ENCODE peak calls at places on chromosomes 7 and 10, in five cellular contexts. One of them, this sample, is unnamed.

GRCh38 chr10:7333995-7334964 is 76.6 kb downstream of the SFMBT2 start:
- DNase-seq in HFF-Myc: no peak
- DNase-seq in A549: no peak
- DNase-seq in AG04450: no peak
- DNase-seq in GM12865: no peak
- DNase-seq in this sample: no peak

GRCh38 chr10:127834221-127834620 is 58.5 kb downstream of the CLRN3 start:
- DNase-seq in HFF-Myc: no peak
- DNase-seq in A549: no peak
- DNase-seq in AG04450: no peak
- DNase-seq in GM12865: no peak
- DNase-seq in this sample: no peak

GRCh38 chr7:137718360-137718759 is 128.4 kb downstream of the DGKI start:
- DNase-seq in HFF-Myc: no peak
- DNase-seq in A549: no peak
- DNase-seq in AG04450: no peak
- DNase-seq in GM12865: no peak
- DNase-seq in this sample: no peak

GRCh38 chr10:131081786-131082185 is 229.7 kb downstream of the TCERG1L start:
- DNase-seq in HFF-Myc: no peak
- DNase-seq in A549: no peak
- DNase-seq in AG04450: no peak
- DNase-seq in GM12865: no peak
- DNase-seq in this sample: no peak

GRCh38 chr10:131726460-131726861 is 174.3 kb upstream of the PPP2R2D start:
- DNase-seq in HFF-Myc: no peak
- DNase-seq in A549: no peak
- DNase-seq in AG04450: no peak
- DNase-seq in GM12865: no peak
- DNase-seq in this sample: peak

GRCh38 chr7:141884544-141885227 is 31.5 kb upstream of the OR9A4 start:
- DNase-seq in HFF-Myc: no peak
- DNase-seq in A549: no peak
- DNase-seq in AG04450: no peak
- DNase-seq in GM12865: peak
- DNase-seq in this sample: no peak

GRCh38 chr10:84701321-84701720 is 372.9 kb downstream of the CCSER2 start:
- DNase-seq in HFF-Myc: no peak
- DNase-seq in A549: no peak
- DNase-seq in AG04450: no peak
- DNase-seq in GM12865: no peak
- DNase-seq in this sample: no peak

GRCh38 chr7:101200862-101201599 is at the start of gene MOGAT3:
- DNase-seq in HFF-Myc: no peak
- DNase-seq in A549: no peak
- DNase-seq in AG04450: no peak
- DNase-seq in GM12865: no peak
- DNase-seq in this sample: no peak

GRCh38 chr7:134873253-134873652 is 93.8 kb downstream of the CALD1 start:
- DNase-seq in HFF-Myc: no peak
- DNase-seq in A549: no peak
- DNase-seq in AG04450: no peak
- DNase-seq in GM12865: no peak
- DNase-seq in this sample: no peak

GRCh38 chr7:149624006-149624405 is 126.4 kb upstream of the ZNF746 start:
- DNase-seq in HFF-Myc: no peak
- DNase-seq in A549: peak
- DNase-seq in AG04450: no peak
- DNase-seq in GM12865: peak
- DNase-seq in this sample: no peak

GRCh38 chr10:15879058-15879457 is 18.8 kb upstream of the MINDY3 start:
- DNase-seq in HFF-Myc: no peak
- DNase-seq in A549: peak
- DNase-seq in AG04450: no peak
- DNase-seq in GM12865: peak
- DNase-seq in this sample: no peak

GRCh38 chr7:13097508-13097907 is 410.1 kb downstream of the ARL4A start:
- DNase-seq in HFF-Myc: no peak
- DNase-seq in A549: no peak
- DNase-seq in AG04450: no peak
- DNase-seq in GM12865: no peak
- DNase-seq in this sample: no peak

GRCh38 chr10:31599626-31600504 is 280.8 kb downstream of the ZEB1 start:
- DNase-seq in HFF-Myc: no peak
- DNase-seq in A549: no peak
- DNase-seq in AG04450: no peak
- DNase-seq in GM12865: no peak
- DNase-seq in this sample: no peak

GRCh38 chr10:43905502-43906236 is 257.0 kb upstream of the ZNF32 start:
- DNase-seq in HFF-Myc: no peak
- DNase-seq in A549: no peak
- DNase-seq in AG04450: no peak
- DNase-seq in GM12865: no peak
- DNase-seq in this sample: no peak

GRCh38 chr10:63922714-63923317 is 401.6 kb downstream of the REEP3 start:
- DNase-seq in HFF-Myc: no peak
- DNase-seq in A549: no peak
- DNase-seq in AG04450: no peak
- DNase-seq in GM12865: no peak
- DNase-seq in this sample: no peak

GRCh38 chr10:121751191-121751760 is 153.0 kb upstream of the FGFR2 start:
- DNase-seq in HFF-Myc: no peak
- DNase-seq in A549: no peak
- DNase-seq in AG04450: no peak
- DNase-seq in GM12865: no peak
- DNase-seq in this sample: no peak

GRCh38 chr10:18615618-18616017 is 35.8 kb downstream of the NSUN6 start:
- DNase-seq in HFF-Myc: no peak
- DNase-seq in A549: no peak
- DNase-seq in AG04450: no peak
- DNase-seq in GM12865: no peak
- DNase-seq in this sample: no peak

GRCh38 chr7:23335621-23336020 is 36.5 kb downstream of the MALSU1 start:
- DNase-seq in HFF-Myc: no peak
- DNase-seq in A549: no peak
- DNase-seq in AG04450: no peak
- DNase-seq in GM12865: no peak
- DNase-seq in this sample: no peak

GRCh38 chr7:134174797-134175261 is 47.7 kb downstream of the LRGUK start:
- DNase-seq in HFF-Myc: peak
- DNase-seq in A549: peak
- DNase-seq in AG04450: peak
- DNase-seq in GM12865: peak
- DNase-seq in this sample: peak

GRCh38 chr7:37549542-37549941 is 100.9 kb upstream of the ELMO1 start:
- DNase-seq in HFF-Myc: no peak
- DNase-seq in A549: no peak
- DNase-seq in AG04450: no peak
- DNase-seq in GM12865: no peak
- DNase-seq in this sample: no peak

GRCh38 chr10:15433850-15434537 is 62.9 kb upstream of the FAM171A1 start:
- DNase-seq in HFF-Myc: peak
- DNase-seq in A549: peak
- DNase-seq in AG04450: peak
- DNase-seq in GM12865: peak
- DNase-seq in this sample: no peak

GRCh38 chr10:97399843-97400545 is 1.1 kb downstream of the RRP12 start:
- DNase-seq in HFF-Myc: no peak
- DNase-seq in A549: peak
- DNase-seq in AG04450: peak
- DNase-seq in GM12865: peak
- DNase-seq in this sample: no peak

GRCh38 chr7:731440-732085 is 4.5 kb upstream of the PRKAR1B start:
- DNase-seq in HFF-Myc: no peak
- DNase-seq in A549: no peak
- DNase-seq in AG04450: no peak
- DNase-seq in GM12865: no peak
- DNase-seq in this sample: no peak

GRCh38 chr10:35386594-35387174 is 50.4 kb downstream of the CCNY start:
- DNase-seq in HFF-Myc: no peak
- DNase-seq in A549: no peak
- DNase-seq in AG04450: no peak
- DNase-seq in GM12865: no peak
- DNase-seq in this sample: no peak

GRCh38 chr10:97686301-97686961 is 610 bp downstream of the AVPI1 start:
- DNase-seq in HFF-Myc: no peak
- DNase-seq in A549: peak
- DNase-seq in AG04450: no peak
- DNase-seq in GM12865: peak
- DNase-seq in this sample: no peak

GRCh38 chr7:73329861-73330581 is 2.1 kb downstream of the FKBP6 start:
- DNase-seq in HFF-Myc: no peak
- DNase-seq in A549: no peak
- DNase-seq in AG04450: peak
- DNase-seq in GM12865: no peak
- DNase-seq in this sample: no peak

GRCh38 chr10:133071801-133072595 is 15.7 kb upstream of the ADGRA1 start:
- DNase-seq in HFF-Myc: no peak
- DNase-seq in A549: no peak
- DNase-seq in AG04450: no peak
- DNase-seq in GM12865: no peak
- DNase-seq in this sample: no peak

GRCh38 chr10:112532053-112532658 is 85.1 kb downstream of the VTI1A start:
- DNase-seq in HFF-Myc: no peak
- DNase-seq in A549: no peak
- DNase-seq in AG04450: no peak
- DNase-seq in GM12865: peak
- DNase-seq in this sample: no peak

GRCh38 chr7:123665157-123665556 is 9.5 kb downstream of the LMOD2 start:
- DNase-seq in HFF-Myc: no peak
- DNase-seq in A549: no peak
- DNase-seq in AG04450: no peak
- DNase-seq in GM12865: no peak
- DNase-seq in this sample: no peak

GRCh38 chr10:50511512-50512213 is 112.1 kb downstream of the SGMS1 start:
- DNase-seq in HFF-Myc: no peak
- DNase-seq in A549: peak
- DNase-seq in AG04450: no peak
- DNase-seq in GM12865: peak
- DNase-seq in this sample: no peak

DNA sequence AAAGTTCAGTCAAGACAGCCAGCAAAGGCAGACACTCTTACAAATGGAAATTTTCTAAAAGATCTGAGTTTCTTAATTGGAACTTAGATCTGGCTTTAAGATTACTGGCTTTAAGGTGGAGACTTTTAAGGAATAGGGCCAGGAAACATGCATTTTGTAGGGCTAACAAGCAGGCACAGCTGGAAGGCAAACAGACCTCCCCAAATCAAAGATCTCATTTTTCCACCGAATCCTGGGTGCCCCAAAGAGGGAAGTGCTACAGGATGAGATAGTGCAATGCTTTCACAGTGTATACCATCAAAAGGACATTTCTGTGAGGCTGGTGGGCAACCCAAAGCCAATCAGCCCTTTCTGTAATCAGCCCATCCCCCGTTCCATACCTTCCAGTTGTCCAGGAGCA is 27.4 kb downstream of the MRPL32 start:
- DNase-seq in HFF-Myc: no peak
- DNase-seq in A549: no peak
- DNase-seq in AG04450: no peak
- DNase-seq in GM12865: no peak
- DNase-seq in this sample: no peak
- H3K4me3 ChIP-seq in HFF-Myc: no peak
- H3K4me3 ChIP-seq in A549: no peak
- H3K4me3 ChIP-seq in AG04450: no peak
- H3K4me3 ChIP-seq in GM12865: no peak
- H3K4me3 ChIP-seq in this sample: no peak

GRCh38 chr7:74457007-74457406 is 3.3 kb downstream of the GTF2IRD1 start:
- DNase-seq in HFF-Myc: no peak
- DNase-seq in A549: no peak
- DNase-seq in AG04450: no peak
- DNase-seq in GM12865: no peak
- DNase-seq in this sample: no peak

GRCh38 chr7:74455933-74456332 is 2.2 kb downstream of the GTF2IRD1 start:
- DNase-seq in HFF-Myc: no peak
- DNase-seq in A549: no peak
- DNase-seq in AG04450: no peak
- DNase-seq in GM12865: no peak
- DNase-seq in this sample: no peak

GRCh38 chr7:74454059-74454947 is 597 bp downstream of the GTF2IRD1 start:
- DNase-seq in HFF-Myc: no peak
- DNase-seq in A549: no peak
- DNase-seq in AG04450: no peak
- DNase-seq in GM12865: no peak
- DNase-seq in this sample: no peak

GRCh38 chr7:74453321-74454011 is at the start of gene GTF2IRD1:
- DNase-seq in HFF-Myc: no peak
- DNase-seq in A549: peak
- DNase-seq in AG04450: peak
- DNase-seq in GM12865: peak
- DNase-seq in this sample: peak

DNA sequence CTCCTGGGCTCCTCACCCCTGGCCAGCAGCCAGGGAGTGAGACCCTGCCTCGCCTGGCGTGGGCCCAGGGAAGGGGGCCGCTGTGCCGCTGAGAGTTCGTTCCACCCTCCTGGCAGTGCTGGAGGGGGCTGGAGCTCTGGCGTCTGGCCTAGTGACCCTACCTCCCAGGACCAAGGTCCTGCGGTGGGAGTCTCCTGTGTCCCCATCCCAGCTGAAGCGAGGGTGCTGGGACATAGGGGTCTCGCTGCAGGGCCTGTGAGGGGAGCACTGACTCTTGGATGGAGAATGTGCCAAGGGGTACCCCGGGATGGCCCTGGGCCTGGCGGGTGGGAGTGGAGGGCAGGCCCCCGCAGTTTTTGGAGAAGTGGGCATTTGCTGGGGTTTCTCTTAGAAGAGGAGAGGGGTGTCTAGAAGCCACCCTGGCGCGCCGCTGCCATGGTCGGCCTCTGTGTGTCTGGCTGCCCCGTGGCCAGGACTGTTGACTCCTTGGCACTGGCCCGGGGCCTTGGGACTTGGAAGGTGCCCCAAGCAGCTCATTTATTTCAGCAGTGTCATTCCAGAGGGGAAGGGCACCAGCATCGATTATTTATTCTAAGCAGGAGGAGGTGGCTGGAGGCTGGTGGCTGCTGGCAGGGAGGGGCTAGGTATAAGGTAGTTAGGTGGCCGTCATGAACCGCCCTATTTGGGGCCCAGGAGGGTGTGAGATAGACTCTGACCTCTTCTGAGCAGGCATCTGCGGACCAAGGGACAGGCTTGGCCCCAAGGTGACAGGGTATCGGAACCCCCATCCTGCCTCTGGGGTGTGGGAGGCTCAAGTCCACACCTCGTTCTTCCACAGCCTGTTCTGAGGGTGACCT is 1.5 kb downstream of the GTF2IRD1 start:
- DNase-seq in HFF-Myc: no peak
- DNase-seq in A549: no peak
- DNase-seq in AG04450: no peak
- DNase-seq in GM12865: no peak
- DNase-seq in this sample: peak
- H3K4me3 ChIP-seq in HFF-Myc: peak
- H3K4me3 ChIP-seq in A549: peak
- H3K4me3 ChIP-seq in AG04450: peak
- H3K4me3 ChIP-seq in GM12865: no peak
- H3K4me3 ChIP-seq in this sample: peak

GRCh38 chr7:102913846-102914245 is 1.0 kb downstream of the LRRC17 start:
- DNase-seq in HFF-Myc: no peak
- DNase-seq in A549: no peak
- DNase-seq in AG04450: no peak
- DNase-seq in GM12865: no peak
- DNase-seq in this sample: no peak
- H3K4me3 ChIP-seq in HFF-Myc: peak
- H3K4me3 ChIP-seq in A549: no peak
- H3K4me3 ChIP-seq in AG04450: peak
- H3K4me3 ChIP-seq in GM12865: no peak
- H3K4me3 ChIP-seq in this sample: no peak

GRCh38 chr7:78953090-78953489 is 500.4 kb downstream of the MAGI2 start:
- DNase-seq in HFF-Myc: peak
- DNase-seq in A549: no peak
- DNase-seq in AG04450: no peak
- DNase-seq in GM12865: no peak
- DNase-seq in this sample: no peak
- H3K4me3 ChIP-seq in HFF-Myc: no peak
- H3K4me3 ChIP-seq in A549: no peak
- H3K4me3 ChIP-seq in AG04450: no peak
- H3K4me3 ChIP-seq in GM12865: no peak
- H3K4me3 ChIP-seq in this sample: no peak